ENCODE peak calls at places on chromosome 22, in five cellular contexts. N is A673, V is cardiac muscle cell, B is tibial artery, Y is endothelial cell of umbilical vein. Q is an unnamed sample.

GRCh38 chr22:50269573-50270301 is 443 bp downstream of the MAPK11 start:
- DNase-seq in B (no peak), Y (peak), V (peak), N (peak), Q (peak)

GRCh38 chr22:29621761-29622526 is 18.5 kb downstream of the NF2 start:
- DNase-seq in V (no peak), Y (peak), N (peak), B (no peak), Q (peak)

GRCh38 chr22:47802446-47802845 is 1040.0 kb downstream of the TBC1D22A start:
- DNase-seq in B (no peak), N (no peak), Y (no peak), V (no peak), Q (no peak)

GRCh38 chr22:46652930-46653331 is 32.7 kb downstream of the GRAMD4 start:
- DNase-seq in Y (no peak), N (no peak), B (no peak), V (no peak), Q (no peak)

GRCh38 chr22:40709752-40710413 is 30.6 kb downstream of the MCHR1 start:
- DNase-seq in N (no peak), V (no peak), Y (no peak), B (no peak), Q (peak)

GRCh38 chr22:36659762-36660509 is 43.6 kb downstream of the CACNG2 start:
- DNase-seq in B (peak), V (peak), Y (peak), N (peak), Q (peak)

GRCh38 chr22:41314821-41315220 is 13.5 kb downstream of the ZC3H7B start:
- DNase-seq in V (no peak), Y (no peak), N (no peak), B (no peak), Q (no peak)

GRCh38 chr22:42473484-42474193 is 41.4 kb upstream of the NFAM1 start:
- DNase-seq in V (peak), B (no peak), N (peak), Y (peak), Q (peak)

GRCh38 chr22:19201858-19202798 is 23.6 kb upstream of the SLC25A1 start:
- DNase-seq in V (no peak), Y (no peak), B (no peak), N (no peak), Q (no peak)

GRCh38 chr22:22141771-22142591 is 102.6 kb upstream of the VPREB1 start:
- DNase-seq in N (no peak), Y (no peak), V (no peak), B (no peak), Q (no peak)

GRCh38 chr22:39960791-39961746 is 872 bp downstream of the TMA7B start:
- DNase-seq in V (no peak), B (no peak), Y (no peak), N (no peak), Q (peak)

DNA sequence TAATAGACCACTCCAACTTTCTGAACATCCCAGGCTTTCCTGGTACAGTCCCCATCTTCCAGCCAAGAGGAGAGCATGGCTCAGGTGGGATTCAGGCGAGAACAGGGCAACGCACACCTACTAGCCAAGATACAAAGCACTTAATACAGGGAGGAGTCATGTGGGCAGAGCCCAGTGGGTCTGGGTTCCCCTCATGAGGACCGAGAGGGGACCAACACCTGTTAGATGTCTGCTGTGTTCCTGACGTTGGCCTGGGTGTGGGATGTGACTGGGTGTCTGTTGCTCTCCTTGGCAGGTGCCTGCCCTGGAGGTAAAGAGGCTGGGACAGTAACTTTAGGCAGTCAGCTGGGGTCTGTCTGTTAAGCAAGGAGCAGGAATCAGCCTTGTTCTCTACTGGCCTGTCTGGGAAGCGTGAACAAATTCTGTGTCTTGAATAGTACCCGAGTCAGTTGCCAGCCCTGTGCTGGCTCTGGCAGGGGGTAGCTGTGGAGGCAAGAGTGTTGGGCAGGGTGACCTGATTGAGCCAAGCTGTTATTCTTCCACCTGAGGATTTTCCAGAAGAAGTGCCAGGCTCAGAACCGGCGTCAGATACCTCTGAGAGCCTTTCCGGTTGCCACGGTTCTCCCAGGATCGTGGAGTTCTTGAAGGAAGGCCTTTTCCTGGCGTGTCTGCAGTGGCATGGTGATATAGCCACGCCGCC is 56.3 kb downstream of the BCR start:
- DNase-seq in N (no peak), B (no peak), V (no peak), Y (no peak), Q (no peak)
- H3K27ac ChIP-seq in N (no peak), B (peak), V (peak), Y (no peak), Q (no peak)

GRCh38 chr22:33455036-33455435 is 396.9 kb upstream of the SYN3 start:
- DNase-seq in N (no peak), B (no peak), V (no peak), Y (no peak), Q (no peak)

GRCh38 chr22:33447733-33448132 is 389.6 kb upstream of the SYN3 start:
- DNase-seq in Y (no peak), B (no peak), V (no peak), N (no peak), Q (no peak)

GRCh38 chr22:33450756-33451155 is 392.6 kb upstream of the SYN3 start:
- DNase-seq in N (no peak), V (peak), B (no peak), Y (no peak), Q (no peak)

GRCh38 chr22:33451851-33452469 is 393.8 kb upstream of the SYN3 start:
- DNase-seq in N (no peak), Y (no peak), V (peak), B (no peak), Q (no peak)
- H3K27ac ChIP-seq in N (no peak), Y (no peak), V (peak), B (no peak), Q (no peak)

DNA sequence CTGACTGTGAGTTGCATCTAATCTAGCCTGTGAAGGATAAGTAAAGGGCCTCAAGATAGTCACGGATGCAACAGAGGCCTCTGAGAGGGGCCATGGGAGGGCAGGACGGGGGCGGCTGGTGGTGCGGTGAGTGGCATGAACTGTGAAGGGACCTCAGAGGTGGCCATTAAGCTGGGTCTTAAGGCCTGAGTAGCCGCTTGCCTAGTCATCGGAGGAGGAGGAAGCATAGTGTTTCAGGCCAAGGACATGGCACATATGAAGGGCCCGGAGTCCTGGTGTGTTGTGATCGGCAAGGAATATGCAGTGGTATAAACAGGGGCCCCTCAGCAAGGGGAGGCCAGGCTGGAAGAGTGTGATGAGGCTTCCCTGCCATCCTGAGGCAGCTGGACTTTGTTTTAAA is 51.8 kb downstream of the TRIOBP start:
- DNase-seq in N (no peak), V (no peak), B (no peak), Y (no peak), Q (no peak)
- H3K27ac ChIP-seq in N (no peak), V (peak), B (peak), Y (peak), Q (peak)

GRCh38 chr22:38267086-38267485 is 5.7 kb downstream of the TMEM184B start:
- DNase-seq in N (no peak), B (no peak), Y (peak), V (no peak), Q (peak)
- H3K27ac ChIP-seq in N (no peak), B (peak), Y (peak), V (no peak), Q (peak)

Q was measured in GM23248.